ENCODE peak calls at places on chromosomes 11 and 22, in nine cellular contexts. One of them, this sample, is unnamed.

GRCh38 chr11:10911907-10912306 is 54.1 kb upstream of the ZBED5 start:
- DNase-seq in HEK293T: no peak
- DNase-seq in mesothelial cell of epicardium: no peak
- DNase-seq in iris pigment epithelial cell: no peak
- DNase-seq in CD4-positive, alpha-beta memory T cell: no peak
- DNase-seq in T47D: no peak
- DNase-seq in HuH-7.5: no peak
- DNase-seq in NCI-H1092: no peak
- DNase-seq in cardiac muscle cell: no peak
- DNase-seq in this sample: no peak

GRCh38 chr22:19840955-19841640 is 13.6 kb downstream of the GNB1L start:
- DNase-seq in HEK293T: no peak
- DNase-seq in mesothelial cell of epicardium: no peak
- DNase-seq in iris pigment epithelial cell: no peak
- DNase-seq in CD4-positive, alpha-beta memory T cell: no peak
- DNase-seq in T47D: no peak
- DNase-seq in HuH-7.5: no peak
- DNase-seq in NCI-H1092: no peak
- DNase-seq in cardiac muscle cell: no peak
- DNase-seq in this sample: no peak

GRCh38 chr11:42768576-42768975 is 543.2 kb upstream of the API5 start:
- DNase-seq in HEK293T: no peak
- DNase-seq in mesothelial cell of epicardium: no peak
- DNase-seq in iris pigment epithelial cell: no peak
- DNase-seq in CD4-positive, alpha-beta memory T cell: no peak
- DNase-seq in T47D: no peak
- DNase-seq in HuH-7.5: no peak
- DNase-seq in NCI-H1092: no peak
- DNase-seq in cardiac muscle cell: no peak
- DNase-seq in this sample: no peak

GRCh38 chr11:2590951-2591754 is 108.6 kb downstream of the KCNQ1OT1 start:
- DNase-seq in HEK293T: peak
- DNase-seq in mesothelial cell of epicardium: no peak
- DNase-seq in iris pigment epithelial cell: no peak
- DNase-seq in CD4-positive, alpha-beta memory T cell: no peak
- DNase-seq in T47D: no peak
- DNase-seq in HuH-7.5: no peak
- DNase-seq in NCI-H1092: no peak
- DNase-seq in cardiac muscle cell: no peak
- DNase-seq in this sample: no peak

GRCh38 chr11:7759010-7759409 is 37.7 kb downstream of the OR5P2 start:
- DNase-seq in HEK293T: no peak
- DNase-seq in mesothelial cell of epicardium: no peak
- DNase-seq in iris pigment epithelial cell: no peak
- DNase-seq in CD4-positive, alpha-beta memory T cell: no peak
- DNase-seq in T47D: no peak
- DNase-seq in HuH-7.5: no peak
- DNase-seq in NCI-H1092: no peak
- DNase-seq in cardiac muscle cell: peak
- DNase-seq in this sample: no peak

GRCh38 chr22:39528681-39529486 is 3.7 kb downstream of the RPS19BP1 start:
- DNase-seq in HEK293T: peak
- DNase-seq in mesothelial cell of epicardium: peak
- DNase-seq in iris pigment epithelial cell: peak
- DNase-seq in CD4-positive, alpha-beta memory T cell: peak
- DNase-seq in T47D: no peak
- DNase-seq in HuH-7.5: peak
- DNase-seq in NCI-H1092: peak
- DNase-seq in cardiac muscle cell: peak
- DNase-seq in this sample: peak

GRCh38 chr11:47007579-47007978 is 71.0 kb downstream of the CSTPP1 start:
- DNase-seq in HEK293T: no peak
- DNase-seq in mesothelial cell of epicardium: no peak
- DNase-seq in iris pigment epithelial cell: no peak
- DNase-seq in CD4-positive, alpha-beta memory T cell: no peak
- DNase-seq in T47D: no peak
- DNase-seq in HuH-7.5: no peak
- DNase-seq in NCI-H1092: no peak
- DNase-seq in cardiac muscle cell: no peak
- DNase-seq in this sample: no peak

GRCh38 chr11:109371444-109372176 is 50.4 kb upstream of the C11orf87 start:
- DNase-seq in HEK293T: no peak
- DNase-seq in mesothelial cell of epicardium: no peak
- DNase-seq in iris pigment epithelial cell: no peak
- DNase-seq in CD4-positive, alpha-beta memory T cell: no peak
- DNase-seq in T47D: no peak
- DNase-seq in HuH-7.5: no peak
- DNase-seq in NCI-H1092: no peak
- DNase-seq in cardiac muscle cell: no peak
- DNase-seq in this sample: no peak

GRCh38 chr11:131511794-131512193 is 141.4 kb downstream of the NTM start:
- DNase-seq in HEK293T: peak
- DNase-seq in mesothelial cell of epicardium: peak
- DNase-seq in iris pigment epithelial cell: no peak
- DNase-seq in CD4-positive, alpha-beta memory T cell: no peak
- DNase-seq in T47D: no peak
- DNase-seq in HuH-7.5: no peak
- DNase-seq in NCI-H1092: peak
- DNase-seq in cardiac muscle cell: peak
- DNase-seq in this sample: peak

GRCh38 chr11:94895971-94896370 is 77.4 kb downstream of the CWC15 start:
- DNase-seq in HEK293T: no peak
- DNase-seq in mesothelial cell of epicardium: no peak
- DNase-seq in iris pigment epithelial cell: peak
- DNase-seq in CD4-positive, alpha-beta memory T cell: no peak
- DNase-seq in T47D: no peak
- DNase-seq in HuH-7.5: no peak
- DNase-seq in NCI-H1092: no peak
- DNase-seq in cardiac muscle cell: no peak
- DNase-seq in this sample: no peak

GRCh38 chr11:73376803-73377629 is 817 bp downstream of the RELT start:
- DNase-seq in HEK293T: peak
- DNase-seq in mesothelial cell of epicardium: peak
- DNase-seq in iris pigment epithelial cell: peak
- DNase-seq in CD4-positive, alpha-beta memory T cell: peak
- DNase-seq in T47D: peak
- DNase-seq in HuH-7.5: peak
- DNase-seq in NCI-H1092: peak
- DNase-seq in cardiac muscle cell: peak
- DNase-seq in this sample: no peak

GRCh38 chr22:24834845-24835570 is 29.0 kb downstream of the SGSM1 start:
- DNase-seq in HEK293T: peak
- DNase-seq in mesothelial cell of epicardium: no peak
- DNase-seq in iris pigment epithelial cell: peak
- DNase-seq in CD4-positive, alpha-beta memory T cell: no peak
- DNase-seq in T47D: no peak
- DNase-seq in HuH-7.5: peak
- DNase-seq in NCI-H1092: peak
- DNase-seq in cardiac muscle cell: no peak
- DNase-seq in this sample: peak

GRCh38 chr11:56932572-56933235 is 56.0 kb upstream of the OR5AK2 start:
- DNase-seq in HEK293T: no peak
- DNase-seq in mesothelial cell of epicardium: no peak
- DNase-seq in iris pigment epithelial cell: peak
- DNase-seq in CD4-positive, alpha-beta memory T cell: no peak
- DNase-seq in T47D: no peak
- DNase-seq in HuH-7.5: no peak
- DNase-seq in NCI-H1092: no peak
- DNase-seq in cardiac muscle cell: no peak
- DNase-seq in this sample: no peak

GRCh38 chr11:64356498-64357411 is 2.2 kb upstream of the RPS6KA4 start:
- DNase-seq in HEK293T: peak
- DNase-seq in mesothelial cell of epicardium: no peak
- DNase-seq in iris pigment epithelial cell: peak
- DNase-seq in CD4-positive, alpha-beta memory T cell: no peak
- DNase-seq in T47D: no peak
- DNase-seq in HuH-7.5: peak
- DNase-seq in NCI-H1092: peak
- DNase-seq in cardiac muscle cell: peak
- DNase-seq in this sample: peak

GRCh38 chr11:90722552-90723190 is 499.8 kb upstream of the CHORDC1 start:
- DNase-seq in HEK293T: no peak
- DNase-seq in mesothelial cell of epicardium: no peak
- DNase-seq in iris pigment epithelial cell: no peak
- DNase-seq in CD4-positive, alpha-beta memory T cell: no peak
- DNase-seq in T47D: no peak
- DNase-seq in HuH-7.5: no peak
- DNase-seq in NCI-H1092: no peak
- DNase-seq in cardiac muscle cell: no peak
- DNase-seq in this sample: no peak

GRCh38 chr11:83222499-83222898 is 29.0 kb downstream of the ANKRD42 start:
- DNase-seq in HEK293T: no peak
- DNase-seq in mesothelial cell of epicardium: no peak
- DNase-seq in iris pigment epithelial cell: peak
- DNase-seq in CD4-positive, alpha-beta memory T cell: no peak
- DNase-seq in T47D: no peak
- DNase-seq in HuH-7.5: no peak
- DNase-seq in NCI-H1092: no peak
- DNase-seq in cardiac muscle cell: no peak
- DNase-seq in this sample: no peak

GRCh38 chr11:17343907-17344306 is 7.7 kb upstream of the NCR3LG1 start:
- DNase-seq in HEK293T: no peak
- DNase-seq in mesothelial cell of epicardium: no peak
- DNase-seq in iris pigment epithelial cell: peak
- DNase-seq in CD4-positive, alpha-beta memory T cell: no peak
- DNase-seq in T47D: no peak
- DNase-seq in HuH-7.5: no peak
- DNase-seq in NCI-H1092: no peak
- DNase-seq in cardiac muscle cell: no peak
- DNase-seq in this sample: no peak

GRCh38 chr22:23369054-23369685 is 188.9 kb downstream of the BCR start:
- DNase-seq in HEK293T: no peak
- DNase-seq in mesothelial cell of epicardium: no peak
- DNase-seq in iris pigment epithelial cell: no peak
- DNase-seq in CD4-positive, alpha-beta memory T cell: no peak
- DNase-seq in T47D: no peak
- DNase-seq in HuH-7.5: no peak
- DNase-seq in NCI-H1092: no peak
- DNase-seq in cardiac muscle cell: no peak
- DNase-seq in this sample: no peak

GRCh38 chr11:95147364-95147905 is 57.8 kb downstream of the ENDOD1 start:
- DNase-seq in HEK293T: no peak
- DNase-seq in mesothelial cell of epicardium: peak
- DNase-seq in iris pigment epithelial cell: peak
- DNase-seq in CD4-positive, alpha-beta memory T cell: no peak
- DNase-seq in T47D: no peak
- DNase-seq in HuH-7.5: no peak
- DNase-seq in NCI-H1092: no peak
- DNase-seq in cardiac muscle cell: no peak
- DNase-seq in this sample: no peak

GRCh38 chr11:87322570-87322969 is 284.8 kb downstream of the TMEM135 start:
- DNase-seq in HEK293T: no peak
- DNase-seq in mesothelial cell of epicardium: no peak
- DNase-seq in iris pigment epithelial cell: no peak
- DNase-seq in CD4-positive, alpha-beta memory T cell: no peak
- DNase-seq in T47D: no peak
- DNase-seq in HuH-7.5: no peak
- DNase-seq in NCI-H1092: no peak
- DNase-seq in cardiac muscle cell: no peak
- DNase-seq in this sample: no peak

GRCh38 chr22:23155143-23155542 is 9.9 kb downstream of the RAB36 start:
- DNase-seq in HEK293T: no peak
- DNase-seq in mesothelial cell of epicardium: no peak
- DNase-seq in iris pigment epithelial cell: no peak
- DNase-seq in CD4-positive, alpha-beta memory T cell: no peak
- DNase-seq in T47D: no peak
- DNase-seq in HuH-7.5: no peak
- DNase-seq in NCI-H1092: no peak
- DNase-seq in cardiac muscle cell: no peak
- DNase-seq in this sample: no peak

GRCh38 chr11:45919806-45920530 is 2.3 kb upstream of the PEX16 start:
- DNase-seq in HEK293T: no peak
- DNase-seq in mesothelial cell of epicardium: no peak
- DNase-seq in iris pigment epithelial cell: no peak
- DNase-seq in CD4-positive, alpha-beta memory T cell: no peak
- DNase-seq in T47D: no peak
- DNase-seq in HuH-7.5: no peak
- DNase-seq in NCI-H1092: no peak
- DNase-seq in cardiac muscle cell: no peak
- DNase-seq in this sample: no peak

GRCh38 chr11:88552377-88553029 is 215.0 kb upstream of the CTSC start:
- DNase-seq in HEK293T: peak
- DNase-seq in mesothelial cell of epicardium: peak
- DNase-seq in iris pigment epithelial cell: peak
- DNase-seq in CD4-positive, alpha-beta memory T cell: peak
- DNase-seq in T47D: peak
- DNase-seq in HuH-7.5: no peak
- DNase-seq in NCI-H1092: peak
- DNase-seq in cardiac muscle cell: peak
- DNase-seq in this sample: no peak

GRCh38 chr11:75583710-75584658 is 21.9 kb downstream of the SERPINH1 start:
- DNase-seq in HEK293T: peak
- DNase-seq in mesothelial cell of epicardium: peak
- DNase-seq in iris pigment epithelial cell: peak
- DNase-seq in CD4-positive, alpha-beta memory T cell: no peak
- DNase-seq in T47D: peak
- DNase-seq in HuH-7.5: peak
- DNase-seq in NCI-H1092: peak
- DNase-seq in cardiac muscle cell: peak
- DNase-seq in this sample: peak

GRCh38 chr22:36252754-36253522 is at the start of gene APOL1:
- DNase-seq in HEK293T: no peak
- DNase-seq in mesothelial cell of epicardium: no peak
- DNase-seq in iris pigment epithelial cell: peak
- DNase-seq in CD4-positive, alpha-beta memory T cell: peak
- DNase-seq in T47D: peak
- DNase-seq in HuH-7.5: no peak
- DNase-seq in NCI-H1092: no peak
- DNase-seq in cardiac muscle cell: no peak
- DNase-seq in this sample: no peak

This sample was measured in COR-L47.